ENCODE peak calls at places on chromosomes 11 and 22, in nine cellular contexts. One of them, this sample, is unnamed.

GRCh38 chr11:101019870-101020269 is 109.7 kb downstream of the PGR start:
- DNase-seq in RWPE1: no peak
- DNase-seq in dorsolateral prefrontal cortex: no peak
- DNase-seq in CD4-positive, alpha-beta T cell: no peak
- DNase-seq in thoracic aorta: no peak
- DNase-seq in A549: no peak
- DNase-seq in body of pancreas: no peak
- DNase-seq in pancreas: no peak
- DNase-seq in AG04450: no peak
- DNase-seq in this sample: no peak

GRCh38 chr11:130071211-130071712 is 1.6 kb downstream of the APLP2 start:
- DNase-seq in RWPE1: peak
- DNase-seq in thoracic aorta: no peak
- DNase-seq in body of pancreas: no peak
- DNase-seq in pancreas: no peak
- DNase-seq in A549: peak
- DNase-seq in dorsolateral prefrontal cortex: no peak
- DNase-seq in AG04450: no peak
- DNase-seq in CD4-positive, alpha-beta T cell: no peak
- DNase-seq in this sample: no peak

GRCh38 chr11:3632070-3632660 is 9.6 kb downstream of the ART5 start:
- DNase-seq in CD4-positive, alpha-beta T cell: no peak
- DNase-seq in body of pancreas: no peak
- DNase-seq in RWPE1: no peak
- DNase-seq in thoracic aorta: no peak
- DNase-seq in AG04450: no peak
- DNase-seq in pancreas: no peak
- DNase-seq in A549: no peak
- DNase-seq in dorsolateral prefrontal cortex: no peak
- DNase-seq in this sample: no peak

GRCh38 chr11:847876-848275 is 5.2 kb downstream of the TSPAN4 start:
- DNase-seq in AG04450: no peak
- DNase-seq in pancreas: no peak
- DNase-seq in RWPE1: no peak
- DNase-seq in A549: no peak
- DNase-seq in CD4-positive, alpha-beta T cell: no peak
- DNase-seq in dorsolateral prefrontal cortex: no peak
- DNase-seq in thoracic aorta: no peak
- DNase-seq in body of pancreas: no peak
- DNase-seq in this sample: no peak

GRCh38 chr11:75420224-75421034 is 12.6 kb downstream of the KLHL35 start:
- DNase-seq in pancreas: no peak
- DNase-seq in A549: no peak
- DNase-seq in body of pancreas: no peak
- DNase-seq in CD4-positive, alpha-beta T cell: no peak
- DNase-seq in thoracic aorta: no peak
- DNase-seq in AG04450: no peak
- DNase-seq in RWPE1: no peak
- DNase-seq in dorsolateral prefrontal cortex: no peak
- DNase-seq in this sample: no peak

GRCh38 chr22:39259698-39260097 is 14.9 kb upstream of the PDGFB start:
- DNase-seq in pancreas: no peak
- DNase-seq in RWPE1: no peak
- DNase-seq in A549: no peak
- DNase-seq in AG04450: no peak
- DNase-seq in body of pancreas: peak
- DNase-seq in thoracic aorta: no peak
- DNase-seq in CD4-positive, alpha-beta T cell: no peak
- DNase-seq in dorsolateral prefrontal cortex: no peak
- DNase-seq in this sample: no peak

GRCh38 chr11:116579857-116580727 is 192.7 kb downstream of the BUD13 start:
- DNase-seq in CD4-positive, alpha-beta T cell: no peak
- DNase-seq in dorsolateral prefrontal cortex: no peak
- DNase-seq in RWPE1: no peak
- DNase-seq in body of pancreas: no peak
- DNase-seq in AG04450: no peak
- DNase-seq in pancreas: no peak
- DNase-seq in A549: no peak
- DNase-seq in thoracic aorta: no peak
- DNase-seq in this sample: no peak

GRCh38 chr22:32744560-32744959 is 56.9 kb upstream of the TIMP3 start:
- DNase-seq in RWPE1: no peak
- DNase-seq in thoracic aorta: no peak
- DNase-seq in CD4-positive, alpha-beta T cell: no peak
- DNase-seq in pancreas: no peak
- DNase-seq in body of pancreas: no peak
- DNase-seq in dorsolateral prefrontal cortex: no peak
- DNase-seq in AG04450: no peak
- DNase-seq in A549: no peak
- DNase-seq in this sample: no peak

GRCh38 chr22:47030143-47030641 is 267.7 kb downstream of the TBC1D22A start:
- DNase-seq in AG04450: no peak
- DNase-seq in CD4-positive, alpha-beta T cell: no peak
- DNase-seq in thoracic aorta: no peak
- DNase-seq in pancreas: no peak
- DNase-seq in A549: no peak
- DNase-seq in dorsolateral prefrontal cortex: no peak
- DNase-seq in RWPE1: no peak
- DNase-seq in body of pancreas: no peak
- DNase-seq in this sample: no peak

GRCh38 chr11:73281796-73282660 is 9.9 kb downstream of the P2RY6 start:
- DNase-seq in thoracic aorta: no peak
- DNase-seq in dorsolateral prefrontal cortex: no peak
- DNase-seq in AG04450: no peak
- DNase-seq in CD4-positive, alpha-beta T cell: no peak
- DNase-seq in body of pancreas: no peak
- DNase-seq in A549: no peak
- DNase-seq in pancreas: no peak
- DNase-seq in RWPE1: no peak
- DNase-seq in this sample: no peak
- H3K27ac ChIP-seq in thoracic aorta: no peak
- H3K27ac ChIP-seq in dorsolateral prefrontal cortex: no peak
- H3K27ac ChIP-seq in AG04450: no peak
- H3K27ac ChIP-seq in CD4-positive, alpha-beta T cell: no peak
- H3K27ac ChIP-seq in body of pancreas: no peak
- H3K27ac ChIP-seq in A549: no peak
- H3K27ac ChIP-seq in pancreas: no peak
- H3K27ac ChIP-seq in RWPE1: no peak
- H3K27ac ChIP-seq in this sample: no peak

GRCh38 chr22:49917997-49918910 is at the start of the genes ALG12 and CRELD2:
- DNase-seq in AG04450: peak
- DNase-seq in body of pancreas: peak
- DNase-seq in dorsolateral prefrontal cortex: peak
- DNase-seq in CD4-positive, alpha-beta T cell: peak
- DNase-seq in thoracic aorta: peak
- DNase-seq in A549: peak
- DNase-seq in RWPE1: peak
- DNase-seq in pancreas: peak
- DNase-seq in this sample: peak
- TF ChIP-seq CTCF in AG04450: no peak
- TF ChIP-seq CTCF in body of pancreas: no peak
- TF ChIP-seq CTCF in dorsolateral prefrontal cortex: no peak
- TF ChIP-seq CTCF in CD4-positive, alpha-beta T cell: no peak
- TF ChIP-seq CTCF in thoracic aorta: no peak
- TF ChIP-seq CTCF in A549: no peak
- TF ChIP-seq CTCF in RWPE1: no peak
- TF ChIP-seq CTCF in pancreas: no peak
- TF ChIP-seq CTCF in this sample: no peak

DNA sequence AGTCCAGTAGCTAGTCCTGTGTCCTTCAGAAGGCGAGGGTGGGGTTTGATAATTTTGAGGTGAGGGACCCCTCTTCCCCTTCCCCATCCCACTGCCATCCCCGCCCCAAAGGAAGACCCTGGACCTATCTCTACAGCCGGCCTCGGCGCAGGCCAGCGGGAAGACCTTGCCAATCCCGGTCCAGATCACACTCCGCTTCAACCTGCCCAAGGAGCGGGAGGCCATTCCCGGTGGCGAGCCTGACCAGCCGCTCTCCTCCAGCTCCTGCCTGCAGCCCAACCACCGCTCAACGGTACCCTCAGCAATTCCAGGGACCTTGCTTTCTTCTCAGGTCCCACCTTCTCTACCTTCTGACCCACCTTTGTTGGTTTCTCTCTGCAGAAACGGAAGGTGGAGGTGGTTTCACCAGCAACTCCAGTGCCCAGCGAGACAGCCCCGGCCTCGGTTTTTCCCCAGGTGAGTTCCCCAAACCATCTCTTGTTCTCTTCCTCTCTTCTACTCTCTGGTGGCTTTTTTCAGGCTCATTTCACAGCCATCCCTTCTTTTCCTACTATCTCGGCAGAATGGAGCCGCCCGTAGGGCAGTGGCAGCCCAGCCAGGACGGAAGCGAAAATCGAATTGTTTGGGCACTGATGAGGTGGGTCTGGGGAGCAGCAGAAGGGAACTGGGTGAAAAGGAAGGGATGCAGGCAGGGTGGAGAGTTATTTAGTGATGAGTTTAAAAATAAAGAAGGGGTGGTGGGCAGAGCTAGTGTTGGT is 1.3 kb downstream of the KAT5 start:
- DNase-seq in body of pancreas: no peak
- DNase-seq in dorsolateral prefrontal cortex: no peak
- DNase-seq in AG04450: no peak
- DNase-seq in CD4-positive, alpha-beta T cell: no peak
- DNase-seq in RWPE1: no peak
- DNase-seq in pancreas: no peak
- DNase-seq in A549: no peak
- DNase-seq in thoracic aorta: no peak
- DNase-seq in this sample: no peak
- H3K27ac ChIP-seq in body of pancreas: no peak
- H3K27ac ChIP-seq in dorsolateral prefrontal cortex: peak
- H3K27ac ChIP-seq in AG04450: no peak
- H3K27ac ChIP-seq in CD4-positive, alpha-beta T cell: peak
- H3K27ac ChIP-seq in RWPE1: peak
- H3K27ac ChIP-seq in pancreas: no peak
- H3K27ac ChIP-seq in A549: no peak
- H3K27ac ChIP-seq in thoracic aorta: peak
- H3K27ac ChIP-seq in this sample: no peak

GRCh38 chr11:16632295-16633200 is 105.9 kb upstream of the C11orf58 start:
- DNase-seq in RWPE1: no peak
- DNase-seq in dorsolateral prefrontal cortex: no peak
- DNase-seq in pancreas: no peak
- DNase-seq in thoracic aorta: no peak
- DNase-seq in AG04450: no peak
- DNase-seq in body of pancreas: no peak
- DNase-seq in A549: no peak
- DNase-seq in CD4-positive, alpha-beta T cell: no peak
- DNase-seq in this sample: peak
- TF ChIP-seq CTCF in RWPE1: no peak
- TF ChIP-seq CTCF in dorsolateral prefrontal cortex: peak
- TF ChIP-seq CTCF in pancreas: no peak
- TF ChIP-seq CTCF in thoracic aorta: no peak
- TF ChIP-seq CTCF in AG04450: peak
- TF ChIP-seq CTCF in body of pancreas: no peak
- TF ChIP-seq CTCF in A549: peak
- TF ChIP-seq CTCF in CD4-positive, alpha-beta T cell: no peak
- TF ChIP-seq CTCF in this sample: peak

GRCh38 chr11:44575962-44576361 is 10.5 kb downstream of the CD82 start:
- DNase-seq in AG04450: no peak
- DNase-seq in pancreas: no peak
- DNase-seq in A549: no peak
- DNase-seq in CD4-positive, alpha-beta T cell: no peak
- DNase-seq in RWPE1: no peak
- DNase-seq in body of pancreas: no peak
- DNase-seq in thoracic aorta: no peak
- DNase-seq in dorsolateral prefrontal cortex: no peak
- DNase-seq in this sample: no peak

GRCh38 chr11:44577231-44577834 is 11.9 kb downstream of the CD82 start:
- DNase-seq in AG04450: no peak
- DNase-seq in CD4-positive, alpha-beta T cell: no peak
- DNase-seq in RWPE1: no peak
- DNase-seq in pancreas: no peak
- DNase-seq in A549: no peak
- DNase-seq in thoracic aorta: no peak
- DNase-seq in body of pancreas: no peak
- DNase-seq in dorsolateral prefrontal cortex: no peak
- DNase-seq in this sample: no peak

GRCh38 chr11:44582641-44583352 is 17.3 kb downstream of the CD82 start:
- DNase-seq in thoracic aorta: no peak
- DNase-seq in CD4-positive, alpha-beta T cell: no peak
- DNase-seq in RWPE1: no peak
- DNase-seq in pancreas: no peak
- DNase-seq in AG04450: no peak
- DNase-seq in A549: no peak
- DNase-seq in body of pancreas: no peak
- DNase-seq in dorsolateral prefrontal cortex: no peak
- DNase-seq in this sample: no peak

GRCh38 chr11:44578279-44578678 is 12.8 kb downstream of the CD82 start:
- DNase-seq in dorsolateral prefrontal cortex: no peak
- DNase-seq in CD4-positive, alpha-beta T cell: no peak
- DNase-seq in A549: no peak
- DNase-seq in body of pancreas: no peak
- DNase-seq in pancreas: no peak
- DNase-seq in thoracic aorta: no peak
- DNase-seq in AG04450: no peak
- DNase-seq in RWPE1: no peak
- DNase-seq in this sample: no peak

DNA sequence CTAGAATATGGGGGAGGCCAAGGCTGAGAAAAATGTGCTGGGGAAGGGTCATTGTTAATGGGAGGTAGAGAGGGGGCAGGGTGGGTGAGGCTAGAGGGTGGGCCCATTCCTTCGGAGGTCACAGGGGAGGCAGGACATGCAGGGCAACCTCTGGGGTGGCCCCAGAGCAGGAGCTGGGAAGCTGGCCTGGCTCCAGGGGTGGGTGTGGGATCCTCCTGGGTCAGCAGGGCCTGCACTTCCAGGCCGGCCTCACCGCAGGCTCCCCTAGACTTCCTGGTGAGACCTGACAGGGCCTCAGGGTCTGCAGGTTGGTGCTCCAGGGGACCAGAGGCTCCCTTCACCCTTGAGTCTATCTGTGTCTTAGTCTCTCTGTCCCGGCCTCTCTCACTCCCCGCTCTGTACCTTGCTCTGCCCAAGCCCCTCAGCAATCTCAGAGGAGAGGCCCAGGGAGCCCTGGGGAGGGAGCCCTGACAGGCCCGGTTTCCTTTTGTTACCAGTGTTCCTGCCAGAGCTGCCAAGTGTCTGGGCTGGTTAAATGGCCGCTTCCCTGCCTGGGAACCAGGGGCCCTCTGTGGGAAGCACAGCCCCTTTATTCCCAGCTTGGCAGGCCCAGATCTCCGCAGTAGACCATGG is 13.8 kb downstream of the CD82 start:
- DNase-seq in body of pancreas: no peak
- DNase-seq in CD4-positive, alpha-beta T cell: no peak
- DNase-seq in A549: no peak
- DNase-seq in AG04450: no peak
- DNase-seq in dorsolateral prefrontal cortex: no peak
- DNase-seq in thoracic aorta: no peak
- DNase-seq in RWPE1: no peak
- DNase-seq in pancreas: no peak
- DNase-seq in this sample: no peak
- H3K27ac ChIP-seq in body of pancreas: no peak
- H3K27ac ChIP-seq in CD4-positive, alpha-beta T cell: no peak
- H3K27ac ChIP-seq in A549: no peak
- H3K27ac ChIP-seq in AG04450: no peak
- H3K27ac ChIP-seq in dorsolateral prefrontal cortex: peak
- H3K27ac ChIP-seq in thoracic aorta: no peak
- H3K27ac ChIP-seq in RWPE1: no peak
- H3K27ac ChIP-seq in pancreas: no peak
- H3K27ac ChIP-seq in this sample: no peak